ENCODE peak calls at places on chromosomes 3 and 15, in seven cellular contexts. I is lower lobe of right lung; N is epithelial cell of prostate; T is GM23248; L is CD4-positive, alpha-beta T cell; G is tibial nerve; Z is upper lobe of right lung. U is an unnamed sample.

GRCh38 chr15:57329582-57330367 is 46.5 kb upstream of the CGNL1 start:
- DNase-seq in I (no peak), N (no peak), T (no peak), L (no peak), G (no peak), Z (no peak), U (no peak)

GRCh38 chr3:172673210-172673679 is 37.6 kb downstream of the NCEH1 start:
- DNase-seq in I (peak), N (no peak), T (peak), L (peak), G (peak), Z (peak), U (peak)

GRCh38 chr3:146152841-146153240 is 8.1 kb downstream of the PLOD2 start:
- DNase-seq in I (no peak), N (no peak), T (no peak), L (no peak), G (no peak), Z (no peak), U (no peak)

GRCh38 chr3:169998668-169999131 is 32.1 kb downstream of the SEC62 start:
- DNase-seq in I (no peak), N (peak), T (peak), L (no peak), G (no peak), Z (no peak), U (no peak)

GRCh38 chr3:10400050-10400748 is 79.3 kb upstream of the SEC13 start:
- DNase-seq in I (no peak), N (no peak), T (no peak), L (no peak), G (no peak), Z (no peak), U (no peak)

GRCh38 chr3:64650710-64651109 is 37.1 kb downstream of the ADAMTS9 start:
- DNase-seq in I (no peak), N (no peak), T (peak), L (no peak), G (no peak), Z (no peak), U (no peak)

GRCh38 chr3:126476166-126476975 is 680 bp upstream of the ZXDC start:
- DNase-seq in I (peak), N (peak), T (peak), L (no peak), G (peak), Z (peak), U (peak)

GRCh38 chr3:100048248-100048647 is 66.1 kb downstream of the FILIP1L start:
- DNase-seq in I (no peak), N (no peak), T (no peak), L (no peak), G (no peak), Z (no peak), U (no peak)

GRCh38 chr3:100399341-100400071 is 1.4 kb downstream of the TOMM70 start:
- DNase-seq in I (no peak), N (no peak), T (peak), L (no peak), G (no peak), Z (no peak), U (no peak)

GRCh38 chr15:98548172-98548971 is 100.0 kb upstream of the IGF1R start:
- DNase-seq in I (peak), N (no peak), T (peak), L (peak), G (peak), Z (peak), U (peak)

GRCh38 chr15:78938608-78939488 is 6.0 kb downstream of the CTSH start:
- DNase-seq in I (no peak), N (no peak), T (no peak), L (no peak), G (no peak), Z (no peak), U (no peak)

GRCh38 chr3:55607175-55607574 is 120.1 kb upstream of the WNT5A start:
- DNase-seq in I (no peak), N (no peak), T (no peak), L (no peak), G (no peak), Z (no peak), U (no peak)

GRCh38 chr15:66456211-66456610 is 41.4 kb downstream of the SNAPC5 start:
- DNase-seq in I (no peak), N (no peak), T (no peak), L (no peak), G (no peak), Z (no peak), U (no peak)

GRCh38 chr3:64681827-64682226 is 6.0 kb downstream of the ADAMTS9 start:
- DNase-seq in I (no peak), N (no peak), T (no peak), L (no peak), G (no peak), Z (no peak), U (no peak)

GRCh38 chr3:126133606-126134005 is 46.8 kb downstream of the ALDH1L1 start:
- DNase-seq in I (peak), N (no peak), T (no peak), L (no peak), G (no peak), Z (peak), U (no peak)

GRCh38 chr15:90407871-90408317 is 19.9 kb downstream of the IQGAP1 start:
- DNase-seq in I (no peak), N (no peak), T (peak), L (no peak), G (peak), Z (no peak), U (no peak)

GRCh38 chr15:90878660-90879059 is 5.6 kb upstream of the FES start:
- DNase-seq in I (no peak), N (no peak), T (no peak), L (no peak), G (no peak), Z (no peak), U (no peak)

GRCh38 chr15:92954578-92954977 is 54.5 kb downstream of the CHD2 start:
- DNase-seq in I (no peak), N (no peak), T (peak), L (no peak), G (no peak), Z (no peak), U (peak)

GRCh38 chr15:67025719-67026118 is 39.7 kb upstream of the SMAD3 start:
- DNase-seq in I (no peak), N (no peak), T (peak), L (no peak), G (peak), Z (no peak), U (peak)

GRCh38 chr15:40769310-40770146 is at the start of gene C15orf62:
- DNase-seq in I (peak), N (no peak), T (peak), L (peak), G (no peak), Z (peak), U (peak)

GRCh38 chr3:157112536-157112935 is 47.4 kb downstream of the CCNL1 start:
- DNase-seq in I (no peak), N (no peak), T (no peak), L (no peak), G (no peak), Z (no peak), U (no peak)

GRCh38 chr15:89631902-89632264 is 23.4 kb downstream of the KIF7 start:
- DNase-seq in I (no peak), N (no peak), T (no peak), L (no peak), G (no peak), Z (no peak), U (no peak)

GRCh38 chr15:57330619-57331018 is 45.7 kb upstream of the CGNL1 start:
- DNase-seq in I (no peak), N (no peak), T (no peak), L (no peak), G (no peak), Z (no peak), U (no peak)

GRCh38 chr3:122688996-122689395 is 8.4 kb downstream of the PARP14 start:
- DNase-seq in I (no peak), N (no peak), T (peak), L (no peak), G (no peak), Z (no peak), U (no peak)

GRCh38 chr3:114404590-114404989 is 110.8 kb downstream of the TIGIT start:
- DNase-seq in I (no peak), N (no peak), T (peak), L (no peak), G (no peak), Z (no peak), U (no peak)

GRCh38 chr3:55721716-55722484 is 234.8 kb upstream of the WNT5A start:
- DNase-seq in I (no peak), N (no peak), T (peak), L (no peak), G (peak), Z (no peak), U (peak)

GRCh38 chr3:131242201-131242600 is 139.4 kb upstream of the NUDT16 start:
- DNase-seq in I (no peak), N (no peak), T (peak), L (no peak), G (no peak), Z (no peak), U (no peak)

GRCh38 chr3:109806929-109807328 is 469.6 kb upstream of the DPPA4 start:
- DNase-seq in I (no peak), N (no peak), T (peak), L (peak), G (no peak), Z (no peak), U (peak)

GRCh38 chr15:66802087-66803001 is 100.3 kb downstream of the SMAD6 start:
- DNase-seq in I (no peak), N (no peak), T (peak), L (no peak), G (no peak), Z (no peak), U (peak)

GRCh38 chr15:69819371-69819770 is 278.3 kb downstream of the TLE3 start:
- DNase-seq in I (no peak), N (no peak), T (no peak), L (no peak), G (no peak), Z (no peak), U (no peak)

GRCh38 chr15:23578521-23579150 is 13.2 kb downstream of the MKRN3 start:
- DNase-seq in I (no peak), N (no peak), T (no peak), L (no peak), G (no peak), Z (no peak), U (no peak)

GRCh38 chr3:149152420-149152819 is 23.0 kb downstream of the HPS3 start:
- DNase-seq in I (no peak), N (peak), T (peak), L (no peak), G (no peak), Z (no peak), U (no peak)

GRCh38 chr3:169664034-169664820 is 715 bp upstream of the MECOM start:
- DNase-seq in I (peak), N (no peak), T (no peak), L (no peak), G (no peak), Z (peak), U (no peak)

GRCh38 chr3:194549853-194550252 is 63.1 kb upstream of the ATP13A3 start:
- DNase-seq in I (no peak), N (no peak), T (no peak), L (no peak), G (no peak), Z (no peak), U (no peak)
- H3K27ac ChIP-seq in I (no peak), N (no peak), T (no peak), L (no peak), G (no peak), Z (no peak), U (no peak)

GRCh38 chr3:127849368-127849767 is 27.1 kb upstream of the MGLL start:
- DNase-seq in I (no peak), N (no peak), T (no peak), L (no peak), G (no peak), Z (no peak), U (no peak)

GRCh38 chr3:127848131-127849129 is 26.1 kb upstream of the MGLL start:
- DNase-seq in I (no peak), N (no peak), T (peak), L (no peak), G (peak), Z (no peak), U (no peak)

GRCh38 chr3:127847236-127847720 is 25.0 kb upstream of the MGLL start:
- DNase-seq in I (no peak), N (no peak), T (no peak), L (no peak), G (no peak), Z (no peak), U (no peak)

GRCh38 chr3:127844326-127844942 is 22.1 kb upstream of the MGLL start:
- DNase-seq in I (no peak), N (no peak), T (no peak), L (no peak), G (no peak), Z (no peak), U (no peak)

GRCh38 chr3:127846576-127846975 is 24.3 kb upstream of the MGLL start:
- DNase-seq in I (no peak), N (no peak), T (no peak), L (no peak), G (no peak), Z (no peak), U (no peak)
- H3K27ac ChIP-seq in I (no peak), N (no peak), T (no peak), L (no peak), G (no peak), Z (no peak), U (no peak)

GRCh38 chr3:48747015-48747615 is 30.1 kb upstream of the IP6K2 start:
- DNase-seq in I (no peak), N (no peak), T (no peak), L (no peak), G (no peak), Z (no peak), U (no peak)
- H3K27ac ChIP-seq in I (no peak), N (no peak), T (no peak), L (no peak), G (peak), Z (no peak), U (no peak)

DNA sequence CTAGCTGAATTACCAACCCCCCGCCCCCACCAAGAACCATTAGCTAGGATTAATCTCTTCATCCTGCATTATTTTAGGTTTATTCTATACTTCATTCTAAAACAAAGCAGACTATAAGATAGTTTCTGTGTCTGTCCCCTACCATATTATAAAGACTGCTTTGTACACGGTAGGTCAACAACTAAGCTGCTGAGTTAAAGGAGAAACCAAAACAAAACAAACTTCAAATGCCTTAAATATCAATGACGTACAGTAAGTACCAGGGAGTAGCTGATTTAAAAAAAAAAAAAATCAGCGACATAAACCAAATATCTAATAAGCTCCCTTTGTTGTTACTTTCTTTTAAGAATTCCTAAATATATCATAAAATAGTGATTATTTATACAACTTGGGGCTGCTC is 7.8 kb upstream of the VGLL4 start:
- DNase-seq in I (no peak), N (no peak), T (no peak), L (no peak), G (no peak), Z (no peak), U (no peak)
- H3K27ac ChIP-seq in I (no peak), N (no peak), T (no peak), L (no peak), G (peak), Z (no peak), U (no peak)

GRCh38 chr3:184561329-184562145 is at the start of gene EPHB3:
- DNase-seq in I (peak), N (peak), T (peak), L (peak), G (peak), Z (peak), U (peak)
- H3K27ac ChIP-seq in I (peak), N (peak), T (no peak), L (no peak), G (peak), Z (peak), U (peak)

DNA sequence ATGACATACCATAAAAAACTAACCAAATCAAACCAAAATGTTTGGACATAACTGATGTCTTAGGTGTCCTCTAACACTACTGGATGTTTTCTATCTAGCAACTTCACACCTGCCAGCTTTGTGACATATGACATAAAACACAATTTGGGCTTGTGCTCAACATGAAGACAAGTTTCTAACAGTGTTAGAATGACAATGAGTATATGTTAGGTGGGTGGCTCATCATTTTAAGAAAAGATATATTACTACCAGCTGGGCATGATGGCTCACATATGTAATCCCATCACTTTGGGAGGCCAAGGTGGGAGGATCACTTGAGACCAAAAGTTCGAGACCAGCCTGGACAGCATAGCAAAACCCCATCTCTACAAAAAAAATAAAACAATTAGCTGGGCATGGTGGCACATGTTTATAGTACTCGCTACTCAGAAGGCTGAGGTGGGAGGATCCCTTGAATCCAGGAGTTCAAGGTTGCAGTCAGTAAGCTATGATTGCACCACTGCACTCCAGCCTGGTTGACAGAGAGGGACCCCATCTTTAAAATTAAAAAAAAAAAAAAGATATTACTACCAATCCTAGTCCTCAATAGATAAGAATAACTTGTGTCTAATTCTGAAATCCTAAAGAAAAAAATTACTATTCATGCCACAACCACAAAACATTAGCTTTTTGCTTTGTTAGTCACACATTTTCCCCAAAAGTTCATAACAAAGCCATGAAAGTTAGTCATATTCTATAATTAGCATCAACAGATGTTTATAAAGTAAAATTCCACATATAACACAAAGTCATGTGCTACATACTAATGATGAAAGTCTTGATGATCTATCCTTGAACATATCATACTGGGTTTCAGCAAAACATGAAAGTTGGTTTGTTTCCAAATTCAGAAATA is 59.9 kb downstream of the LRRFIP2 start:
- DNase-seq in I (no peak), N (peak), T (peak), L (no peak), G (no peak), Z (no peak), U (no peak)
- H3K27ac ChIP-seq in I (no peak), N (peak), T (peak), L (no peak), G (no peak), Z (no peak), U (no peak)

DNA sequence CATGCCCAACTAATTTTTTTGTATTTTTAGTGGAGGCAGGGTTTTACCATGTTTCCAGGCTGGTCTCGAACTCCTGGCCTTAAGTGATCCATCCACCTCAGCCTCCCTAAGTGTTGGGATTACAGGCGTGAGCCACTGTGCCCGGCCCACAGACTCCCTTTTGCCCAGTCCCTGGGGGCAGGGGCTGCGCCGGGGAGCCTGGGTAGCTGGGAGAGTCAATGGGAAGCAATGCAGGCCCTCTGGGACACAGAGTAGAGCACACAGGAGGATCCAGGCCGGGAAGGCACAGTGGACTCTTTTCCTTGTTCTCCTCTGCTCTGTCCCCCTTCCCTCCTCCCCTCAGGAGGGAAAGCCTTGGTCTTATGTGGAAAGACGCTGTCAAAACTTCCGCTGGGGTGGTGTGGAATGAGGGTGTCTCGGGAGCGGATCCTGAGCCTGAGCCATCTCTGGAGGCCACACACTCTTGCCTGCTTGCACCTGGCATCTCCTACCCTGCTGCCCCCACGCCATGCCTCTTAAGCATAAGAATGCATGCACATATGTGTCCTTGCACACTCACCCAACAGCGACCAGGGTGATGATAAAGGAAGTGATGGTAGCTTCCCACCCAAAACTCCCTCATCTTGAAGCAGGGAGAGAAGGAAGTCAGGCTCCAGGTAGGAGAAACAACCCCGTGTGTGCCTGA is 11.9 kb upstream of the PRKCD start:
- DNase-seq in I (peak), N (no peak), T (no peak), L (no peak), G (no peak), Z (peak), U (no peak)
- H3K27ac ChIP-seq in I (no peak), N (no peak), T (no peak), L (no peak), G (no peak), Z (no peak), U (no peak)

GRCh38 chr15:38213392-38213791 is 39.2 kb upstream of the SPRED1 start:
- DNase-seq in I (no peak), N (no peak), T (no peak), L (no peak), G (no peak), Z (no peak), U (no peak)
- H3K27ac ChIP-seq in I (no peak), N (no peak), T (no peak), L (no peak), G (no peak), Z (no peak), U (no peak)

GRCh38 chr3:155385896-155386295 is 92.4 kb upstream of the STRIT1 start:
- DNase-seq in I (no peak), N (no peak), T (peak), L (no peak), G (no peak), Z (no peak), U (no peak)

GRCh38 chr3:155388417-155388816 is 94.9 kb upstream of the STRIT1 start:
- DNase-seq in I (no peak), N (no peak), T (no peak), L (no peak), G (no peak), Z (no peak), U (no peak)

GRCh38 chr3:155386306-155386705 is 92.8 kb upstream of the STRIT1 start:
- DNase-seq in I (no peak), N (no peak), T (no peak), L (no peak), G (no peak), Z (no peak), U (no peak)

GRCh38 chr3:155386817-155387403 is 93.4 kb upstream of the STRIT1 start:
- DNase-seq in I (no peak), N (no peak), T (no peak), L (no peak), G (no peak), Z (no peak), U (no peak)

GRCh38 chr3:155387571-155387970 is 94.1 kb upstream of the STRIT1 start:
- DNase-seq in I (no peak), N (no peak), T (no peak), L (no peak), G (no peak), Z (no peak), U (no peak)
- H3K27ac ChIP-seq in I (no peak), N (no peak), T (no peak), L (no peak), G (no peak), Z (no peak), U (no peak)